ENCODE peak calls at places on chromosomes 1 and 21, in five cellular contexts. F, I, S, R and Z are unnamed samples.

GRCh38 chr1:23452011-23452411 is 27.5 kb upstream of the TCEA3 start:
- DNase-seq in R (no peak), F (peak; percentile 87), I (no peak), S (peak; percentile 86), Z (no peak)

GRCh38 chr1:234987415-234988159 is 141.1 kb downstream of the TOMM20 start:
- DNase-seq in R (peak; percentile 98), I (peak; percentile 86), S (no peak), F (no peak), Z (peak; percentile 84)

GRCh38 chr1:226569879-226570547 is 21.4 kb downstream of the STUM start:
- DNase-seq in I (no peak), F (no peak), R (no peak), S (no peak), Z (no peak)

GRCh38 chr1:1517973-1518620 is 6.1 kb downstream of the ATAD3A start:
- DNase-seq in S (no peak), I (no peak), F (no peak), R (no peak), Z (no peak)

GRCh38 chr21:42158846-42159245 is 60.1 kb upstream of the ABCG1 start:
- DNase-seq in I (no peak), R (no peak), F (no peak), S (no peak), Z (no peak)

GRCh38 chr1:167790117-167790516 is 68.3 kb downstream of the MPZL1 start:
- DNase-seq in R (no peak), F (peak; percentile 82), I (peak; percentile 33), S (peak; percentile 94), Z (no peak)

GRCh38 chr1:207838156-207839082 is 72.5 kb downstream of the CD34 start:
- DNase-seq in S (no peak), R (no peak), I (peak; percentile 81), F (peak; percentile 70), Z (no peak)

GRCh38 chr1:21573971-21574458 is 64.8 kb downstream of the ALPL start:
- DNase-seq in S (no peak), F (peak; percentile 69), R (peak; percentile 99), I (peak; percentile 63), Z (peak; percentile 85)

GRCh38 chr21:32826317-32827167 is 55.0 kb upstream of the PAXBP1 start:
- DNase-seq in I (peak; percentile 31), F (peak; percentile 56), S (no peak), R (peak; percentile 64), Z (no peak)

GRCh38 chr1:232542633-232543032 is 87.3 kb downstream of the SIPA1L2 start:
- DNase-seq in F (no peak), I (no peak), R (no peak), S (no peak), Z (no peak)

GRCh38 chr1:10308001-10308400 is 90.9 kb upstream of the PGD start:
- DNase-seq in R (peak; percentile 31), S (no peak), F (no peak), I (no peak), Z (no peak)

GRCh38 chr1:64495878-64496277 is 25.9 kb downstream of the CACHD1 start:
- DNase-seq in R (no peak), I (no peak), S (no peak), F (no peak), Z (no peak)

GRCh38 chr1:176149939-176150807 is 56.9 kb downstream of the COP1 start:
- DNase-seq in I (no peak), R (no peak), F (no peak), S (no peak), Z (no peak)

GRCh38 chr1:241560511-241561187 is 28.5 kb downstream of the KMO start:
- DNase-seq in I (no peak), R (no peak), F (no peak), S (no peak), Z (no peak)

GRCh38 chr1:91527781-91528180 is 27.1 kb downstream of the CDC7 start:
- DNase-seq in I (no peak), R (no peak), S (no peak), F (no peak), Z (no peak)

GRCh38 chr21:43613755-43614638 is 45.3 kb downstream of the HSF2BP start:
- DNase-seq in F (no peak), S (no peak), I (no peak), R (no peak), Z (no peak)

GRCh38 chr1:152533327-152533938 is 19.2 kb downstream of the CRCT1 start:
- DNase-seq in R (peak; percentile 36), F (peak; percentile 69), I (no peak), S (no peak), Z (no peak)

GRCh38 chr1:168801032-168801745 is 72.2 kb upstream of the DPT start:
- DNase-seq in R (no peak), S (no peak), F (peak; percentile 24), I (no peak), Z (no peak)

GRCh38 chr1:180311011-180311730 is 81.1 kb downstream of the LHX4 start:
- DNase-seq in I (no peak), R (no peak), S (no peak), F (peak; percentile 29), Z (no peak)

GRCh38 chr1:116458695-116459094 is 85.7 kb downstream of the ATP1A1 start:
- DNase-seq in I (no peak), S (no peak), R (no peak), F (no peak), Z (no peak)

GRCh38 chr1:192261476-192261875 is 55.3 kb upstream of the RGS21 start:
- DNase-seq in I (no peak), R (no peak), F (no peak), S (no peak), Z (no peak)

DNA sequence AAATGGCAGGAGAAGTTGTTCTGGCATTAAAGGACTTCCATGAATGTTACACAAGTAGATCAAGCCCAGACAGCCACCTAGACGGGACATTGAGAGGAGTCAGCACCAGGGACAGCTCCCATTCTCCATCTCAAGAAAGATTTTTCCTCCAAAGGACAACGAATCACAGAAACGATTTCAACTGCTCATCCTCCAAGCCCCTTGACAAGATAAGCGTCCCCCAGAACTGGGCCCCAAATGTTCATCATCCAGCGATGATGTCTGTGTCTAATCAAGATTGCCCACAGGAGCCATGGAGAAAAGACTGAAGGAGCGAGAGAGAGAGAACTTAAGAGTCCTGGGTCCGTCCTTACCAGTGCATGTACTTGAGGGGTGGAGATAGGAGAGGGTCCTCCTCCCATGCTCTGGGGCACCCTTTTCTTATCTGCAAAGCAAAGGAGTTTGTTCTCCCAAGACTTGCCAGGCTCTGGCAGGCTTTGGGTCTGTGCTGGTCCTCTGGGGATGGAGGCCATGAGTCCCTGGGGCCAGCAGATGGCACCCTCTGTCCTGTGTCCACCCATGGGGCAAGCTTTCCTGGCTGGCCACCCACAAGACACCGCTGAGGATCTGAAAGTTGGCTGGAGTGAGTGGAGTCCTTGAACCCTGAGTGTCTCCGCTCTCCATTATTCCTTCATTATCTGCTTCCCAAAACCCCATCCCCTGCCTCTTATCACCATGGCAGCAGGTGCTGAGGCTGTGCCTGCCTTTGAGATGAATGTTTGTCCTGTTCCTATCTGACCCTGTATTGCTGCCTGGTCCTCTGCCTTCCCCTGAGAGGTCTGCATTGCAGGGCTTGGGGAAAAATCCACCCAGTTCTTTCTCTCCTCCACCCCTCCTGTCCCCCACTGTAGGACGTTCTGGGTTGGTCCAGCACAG is 164.6 kb downstream of the ACTL8 start:
- DNase-seq in S (no peak), R (no peak), I (no peak), F (peak; percentile 8), Z (no peak)
- TF ChIP-seq CTCF in S (peak; percentile 32), R (no peak), I (no peak), F (no peak), Z (peak; percentile 13)

GRCh38 chr1:85244271-85245053 is 15.0 kb downstream of the C1orf52 start:
- DNase-seq in S (no peak), I (peak; percentile 44), R (no peak), F (no peak), Z (no peak)

GRCh38 chr1:85237613-85238012 is 21.8 kb downstream of the C1orf52 start:
- DNase-seq in F (no peak), S (no peak), I (no peak), R (no peak), Z (no peak)

GRCh38 chr1:85240659-85241058 is 18.8 kb downstream of the C1orf52 start:
- DNase-seq in R (peak; percentile 39), F (no peak), S (no peak), I (no peak), Z (no peak)

GRCh38 chr1:85243336-85243735 is 16.1 kb downstream of the C1orf52 start:
- DNase-seq in S (no peak), R (no peak), F (no peak), I (no peak), Z (no peak)

DNA sequence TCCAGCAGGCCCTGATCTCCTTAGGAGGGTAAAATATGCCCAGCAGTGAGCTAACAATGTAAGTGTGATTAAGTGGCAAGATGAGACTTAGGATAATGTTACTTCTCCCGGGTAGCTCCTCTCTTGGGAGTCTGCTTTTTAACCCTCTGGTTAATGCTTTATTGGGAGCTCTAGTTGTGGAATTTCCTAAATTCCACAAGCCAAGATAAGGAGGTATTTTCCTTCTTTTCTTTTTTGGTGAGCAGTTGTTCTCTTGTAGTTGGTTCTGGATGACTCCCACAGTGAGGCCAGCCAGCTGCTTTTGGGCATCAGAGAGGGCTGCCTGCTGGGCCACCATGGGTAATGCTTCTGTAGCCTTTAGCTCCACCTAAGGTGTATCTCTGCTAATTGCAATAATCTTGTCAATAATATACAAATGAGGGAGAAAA is 19.3 kb downstream of the C1orf52 start:
- DNase-seq in R (no peak), F (peak; percentile 42), I (no peak), S (no peak), Z (no peak)
- TF ChIP-seq CTCF in R (no peak), F (peak; percentile 36), I (no peak), S (peak; percentile 55), Z (peak; percentile 61)

GRCh38 chr1:244414543-244414942 is 37.2 kb downstream of the ADSS2 start:
- DNase-seq in S (no peak), R (peak; percentile 64), I (no peak), F (peak; percentile 56), Z (no peak)
- TF ChIP-seq CTCF in S (no peak), R (peak; percentile 24), I (no peak), F (peak; percentile 39), Z (peak; percentile 33)

GRCh38 chr1:214264196-214264595 is 16.8 kb upstream of the SMYD2 start:
- DNase-seq in I (no peak), S (no peak), F (no peak), R (no peak), Z (no peak)

GRCh38 chr1:214255509-214255908 is 25.4 kb upstream of the SMYD2 start:
- DNase-seq in R (no peak), S (no peak), I (no peak), F (no peak), Z (no peak)

GRCh38 chr1:214261206-214262123 is 19.5 kb upstream of the SMYD2 start:
- DNase-seq in F (peak; percentile 73), S (no peak), R (peak; percentile 86), I (peak; percentile 74), Z (no peak)

GRCh38 chr1:214260561-214261205 is 20.3 kb upstream of the SMYD2 start:
- DNase-seq in S (no peak), I (no peak), F (no peak), R (no peak), Z (no peak)

GRCh38 chr1:214259353-214259982 is 21.5 kb upstream of the SMYD2 start:
- DNase-seq in I (no peak), R (peak; percentile 42), S (no peak), F (peak; percentile 66), Z (no peak)
- TF ChIP-seq CTCF in I (no peak), R (no peak), S (no peak), F (no peak), Z (no peak)

DNA sequence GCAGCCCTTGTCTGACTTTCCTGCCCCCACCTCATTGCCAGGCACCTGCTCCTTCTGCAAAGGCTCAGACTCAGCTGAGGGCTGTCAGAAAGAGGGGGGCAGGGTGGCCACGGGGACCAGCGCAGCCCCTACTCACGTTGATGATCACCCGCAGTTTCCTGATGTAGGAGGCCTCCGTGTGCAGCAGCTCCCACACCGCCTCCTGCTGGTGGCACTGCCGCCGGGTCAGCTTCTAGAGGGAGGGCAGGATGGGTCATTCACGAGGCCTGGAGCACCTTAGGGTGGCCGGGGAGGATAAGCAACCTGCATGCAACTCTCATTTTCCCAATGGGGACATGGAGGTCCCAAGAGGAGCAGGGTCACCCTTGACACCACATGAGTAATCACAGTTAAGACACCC is 6.4 kb upstream of the TNFRSF25 start:
- DNase-seq in I (no peak), R (no peak), F (no peak), S (no peak), Z (no peak)
- TF ChIP-seq CTCF in I (no peak), R (peak; percentile 38), F (peak; percentile 51), S (peak; percentile 29), Z (peak; percentile 64)